ENCODE peak calls at places on chromosomes 12 and 14, in eight cellular contexts. One of them, this sample, is unnamed.

GRCh38 chr12:106136263-106136662 is 2.5 kb downstream of the NUAK1 start:
- DNase-seq in activated T-cell treated with anti-CD3 and anti-CD28 coated beads, Interleukin-2, amount 50 U/mL, for 48 hours: peak
- DNase-seq in stimulated activated CD4-positive, alpha-beta T cell treated with anti-CD3 and anti-CD28 coated beads, Interleukin-4, amount 100 ng/mL, for 24 hours: peak
- DNase-seq in germinal center: peak
- DNase-seq in HuH-7: no peak
- DNase-seq in AG04450: peak
- DNase-seq in putamen: peak
- DNase-seq in psoas muscle: peak
- DNase-seq in this sample: peak

GRCh38 chr12:14948672-14949071 is 10.3 kb upstream of the ERP27 start:
- DNase-seq in AG04450: peak
- DNase-seq in psoas muscle: no peak
- DNase-seq in activated T-cell treated with anti-CD3 and anti-CD28 coated beads, Interleukin-2, amount 50 U/mL, for 48 hours: peak
- DNase-seq in stimulated activated CD4-positive, alpha-beta T cell treated with anti-CD3 and anti-CD28 coated beads, Interleukin-4, amount 100 ng/mL, for 24 hours: peak
- DNase-seq in germinal center: peak
- DNase-seq in putamen: no peak
- DNase-seq in HuH-7: no peak
- DNase-seq in this sample: peak

GRCh38 chr12:26982866-26983265 is 31.3 kb downstream of the TM7SF3 start:
- DNase-seq in psoas muscle: no peak
- DNase-seq in putamen: no peak
- DNase-seq in activated T-cell treated with anti-CD3 and anti-CD28 coated beads, Interleukin-2, amount 50 U/mL, for 48 hours: no peak
- DNase-seq in AG04450: no peak
- DNase-seq in HuH-7: no peak
- DNase-seq in germinal center: no peak
- DNase-seq in stimulated activated CD4-positive, alpha-beta T cell treated with anti-CD3 and anti-CD28 coated beads, Interleukin-4, amount 100 ng/mL, for 24 hours: no peak
- DNase-seq in this sample: no peak

GRCh38 chr12:75239987-75240386 is 30.3 kb upstream of the KCNC2 start:
- DNase-seq in HuH-7: no peak
- DNase-seq in activated T-cell treated with anti-CD3 and anti-CD28 coated beads, Interleukin-2, amount 50 U/mL, for 48 hours: no peak
- DNase-seq in stimulated activated CD4-positive, alpha-beta T cell treated with anti-CD3 and anti-CD28 coated beads, Interleukin-4, amount 100 ng/mL, for 24 hours: no peak
- DNase-seq in putamen: no peak
- DNase-seq in germinal center: no peak
- DNase-seq in AG04450: no peak
- DNase-seq in psoas muscle: no peak
- DNase-seq in this sample: no peak

GRCh38 chr14:105167303-105168092 is 1.1 kb downstream of the JAG2 start:
- DNase-seq in putamen: no peak
- DNase-seq in germinal center: peak
- DNase-seq in stimulated activated CD4-positive, alpha-beta T cell treated with anti-CD3 and anti-CD28 coated beads, Interleukin-4, amount 100 ng/mL, for 24 hours: no peak
- DNase-seq in activated T-cell treated with anti-CD3 and anti-CD28 coated beads, Interleukin-2, amount 50 U/mL, for 48 hours: no peak
- DNase-seq in AG04450: no peak
- DNase-seq in psoas muscle: no peak
- DNase-seq in HuH-7: peak
- DNase-seq in this sample: no peak

GRCh38 chr12:72673853-72674252 is 401.7 kb downstream of the TRHDE start:
- DNase-seq in germinal center: no peak
- DNase-seq in AG04450: no peak
- DNase-seq in stimulated activated CD4-positive, alpha-beta T cell treated with anti-CD3 and anti-CD28 coated beads, Interleukin-4, amount 100 ng/mL, for 24 hours: no peak
- DNase-seq in activated T-cell treated with anti-CD3 and anti-CD28 coated beads, Interleukin-2, amount 50 U/mL, for 48 hours: no peak
- DNase-seq in HuH-7: no peak
- DNase-seq in putamen: no peak
- DNase-seq in psoas muscle: no peak
- DNase-seq in this sample: peak

GRCh38 chr12:84276215-84276614 is 636.4 kb downstream of the SLC6A15 start:
- DNase-seq in AG04450: no peak
- DNase-seq in germinal center: no peak
- DNase-seq in stimulated activated CD4-positive, alpha-beta T cell treated with anti-CD3 and anti-CD28 coated beads, Interleukin-4, amount 100 ng/mL, for 24 hours: no peak
- DNase-seq in activated T-cell treated with anti-CD3 and anti-CD28 coated beads, Interleukin-2, amount 50 U/mL, for 48 hours: no peak
- DNase-seq in putamen: no peak
- DNase-seq in psoas muscle: no peak
- DNase-seq in HuH-7: no peak
- DNase-seq in this sample: no peak

GRCh38 chr12:44875417-44875953 is 630 bp downstream of the NELL2 start:
- DNase-seq in AG04450: no peak
- DNase-seq in psoas muscle: no peak
- DNase-seq in stimulated activated CD4-positive, alpha-beta T cell treated with anti-CD3 and anti-CD28 coated beads, Interleukin-4, amount 100 ng/mL, for 24 hours: peak
- DNase-seq in HuH-7: peak
- DNase-seq in germinal center: peak
- DNase-seq in activated T-cell treated with anti-CD3 and anti-CD28 coated beads, Interleukin-2, amount 50 U/mL, for 48 hours: no peak
- DNase-seq in putamen: no peak
- DNase-seq in this sample: no peak

GRCh38 chr12:93347054-93347786 is 30.5 kb upstream of the NUDT4 start:
- DNase-seq in psoas muscle: no peak
- DNase-seq in HuH-7: no peak
- DNase-seq in stimulated activated CD4-positive, alpha-beta T cell treated with anti-CD3 and anti-CD28 coated beads, Interleukin-4, amount 100 ng/mL, for 24 hours: no peak
- DNase-seq in activated T-cell treated with anti-CD3 and anti-CD28 coated beads, Interleukin-2, amount 50 U/mL, for 48 hours: no peak
- DNase-seq in putamen: no peak
- DNase-seq in AG04450: no peak
- DNase-seq in germinal center: no peak
- DNase-seq in this sample: no peak

GRCh38 chr14:24434676-24435075 is 4.9 kb downstream of the KHNYN start:
- DNase-seq in stimulated activated CD4-positive, alpha-beta T cell treated with anti-CD3 and anti-CD28 coated beads, Interleukin-4, amount 100 ng/mL, for 24 hours: no peak
- DNase-seq in HuH-7: no peak
- DNase-seq in AG04450: no peak
- DNase-seq in psoas muscle: no peak
- DNase-seq in germinal center: no peak
- DNase-seq in putamen: no peak
- DNase-seq in activated T-cell treated with anti-CD3 and anti-CD28 coated beads, Interleukin-2, amount 50 U/mL, for 48 hours: no peak
- DNase-seq in this sample: no peak

GRCh38 chr14:35416108-35416750 is 11.7 kb upstream of the NFKBIA start:
- DNase-seq in putamen: no peak
- DNase-seq in stimulated activated CD4-positive, alpha-beta T cell treated with anti-CD3 and anti-CD28 coated beads, Interleukin-4, amount 100 ng/mL, for 24 hours: peak
- DNase-seq in activated T-cell treated with anti-CD3 and anti-CD28 coated beads, Interleukin-2, amount 50 U/mL, for 48 hours: peak
- DNase-seq in germinal center: no peak
- DNase-seq in AG04450: no peak
- DNase-seq in HuH-7: no peak
- DNase-seq in psoas muscle: no peak
- DNase-seq in this sample: no peak

GRCh38 chr12:132506730-132507538 is 17.0 kb downstream of the FBRSL1 start:
- DNase-seq in HuH-7: no peak
- DNase-seq in germinal center: peak
- DNase-seq in AG04450: peak
- DNase-seq in psoas muscle: peak
- DNase-seq in putamen: peak
- DNase-seq in stimulated activated CD4-positive, alpha-beta T cell treated with anti-CD3 and anti-CD28 coated beads, Interleukin-4, amount 100 ng/mL, for 24 hours: peak
- DNase-seq in activated T-cell treated with anti-CD3 and anti-CD28 coated beads, Interleukin-2, amount 50 U/mL, for 48 hours: peak
- DNase-seq in this sample: peak